ENCODE peak calls at places on chromosomes 5 and 9, in nine cellular contexts. H is body of pancreas; Q is HFF-Myc; A is Jurkat, Clone E6-1; F is SJSA1; M is cardiac fibroblast; G is AG10803; S is CD4-positive, CD25-positive, alpha-beta regulatory T cell; V is skeletal muscle cell. Y is an unnamed sample.

GRCh38 chr9:116377179-116377790 is 223.7 kb downstream of the PAPPA start:
- DNase-seq in H (no peak), Q (peak; percentile 26), A (no peak), F (peak; percentile 85), M (peak; percentile 68), G (peak; percentile 58), S (no peak), V (peak; percentile 66), Y (peak; percentile 81)

GRCh38 chr5:127296321-127296720 is 5.7 kb downstream of the MEGF10 start:
- DNase-seq in H (no peak), Q (no peak), A (no peak), F (no peak), M (no peak), G (no peak), S (no peak), V (no peak), Y (no peak)

GRCh38 chr9:99466104-99466503 is 244.0 kb downstream of the SEC61B start:
- DNase-seq in H (no peak), Q (no peak), A (no peak), F (no peak), M (no peak), G (no peak), S (no peak), V (no peak), Y (no peak)

GRCh38 chr9:80550181-80550580 is 978.4 kb downstream of the TLE4 start:
- DNase-seq in H (no peak), Q (no peak), A (no peak), F (no peak), M (no peak), G (no peak), S (no peak), V (no peak), Y (no peak)

GRCh38 chr5:36398137-36398536 is 96.4 kb upstream of the RANBP3L start:
- DNase-seq in H (no peak), Q (no peak), A (no peak), F (no peak), M (peak; percentile 75), G (peak; percentile 69), S (no peak), V (no peak), Y (no peak)

GRCh38 chr5:78779262-78779661 is 130.7 kb upstream of the LHFPL2 start:
- DNase-seq in H (no peak), Q (no peak), A (no peak), F (no peak), M (no peak), G (no peak), S (no peak), V (no peak), Y (no peak)

GRCh38 chr9:110922145-110922544 is 116.1 kb downstream of the LPAR1 start:
- DNase-seq in H (no peak), Q (no peak), A (no peak), F (no peak), M (no peak), G (no peak), S (no peak), V (no peak), Y (no peak)

GRCh38 chr9:112631313-112631712 is 86.6 kb downstream of the INIP start:
- DNase-seq in H (no peak), Q (no peak), A (no peak), F (no peak), M (no peak), G (no peak), S (no peak), V (no peak), Y (no peak)

GRCh38 chr9:87122947-87123685 is 175.8 kb upstream of the GAS1 start:
- DNase-seq in H (no peak), Q (peak; percentile 59), A (no peak), F (no peak), M (peak; percentile 93), G (peak; percentile 92), S (no peak), V (peak; percentile 80), Y (no peak)

GRCh38 chr5:139314276-139314675 is 20.7 kb downstream of the MATR3 start:
- DNase-seq in H (no peak), Q (no peak), A (no peak), F (no peak), M (no peak), G (no peak), S (no peak), V (no peak), Y (no peak)

GRCh38 chr5:145797336-145797735 is 37.8 kb downstream of the PRELID2 start:
- DNase-seq in H (no peak), Q (peak; percentile 10), A (peak; percentile 16), F (no peak), M (peak; percentile 35), G (peak; percentile 6), S (no peak), V (peak; percentile 21), Y (no peak)

GRCh38 chr5:14420136-14420808 is 161.3 kb upstream of the OTULINL start:
- DNase-seq in H (no peak), Q (no peak), A (no peak), F (no peak), M (no peak), G (peak; percentile 38), S (no peak), V (no peak), Y (no peak)

GRCh38 chr5:123518111-123518510 is 6.1 kb downstream of the CSNK1G3 start:
- DNase-seq in H (no peak), Q (no peak), A (no peak), F (no peak), M (no peak), G (no peak), S (no peak), V (no peak), Y (no peak)

GRCh38 chr9:116546711-116547581 is 140.2 kb upstream of the TRIM32 start:
- DNase-seq in H (no peak), Q (no peak), A (no peak), F (no peak), M (peak; percentile 34), G (peak; percentile 25), S (no peak), V (no peak), Y (peak; percentile 54)

GRCh38 chr5:121503111-121503840 is 348.4 kb upstream of the FTMT start:
- DNase-seq in H (peak; percentile 59), Q (no peak), A (no peak), F (no peak), M (peak; percentile 2), G (no peak), S (no peak), V (no peak), Y (peak; percentile 16)

GRCh38 chr9:125807065-125807464 is 59.9 kb downstream of the PBX3 start:
- DNase-seq in H (no peak), Q (no peak), A (no peak), F (no peak), M (peak; percentile 47), G (peak; percentile 73), S (no peak), V (peak; percentile 25), Y (no peak)

GRCh38 chr5:146540421-146540820 is 24.4 kb upstream of the GPR151 start:
- DNase-seq in H (no peak), Q (no peak), A (no peak), F (no peak), M (no peak), G (peak; percentile 46), S (no peak), V (no peak), Y (no peak)

GRCh38 chr5:150303660-150304411 is 1.1 kb upstream of the ARSI start:
- DNase-seq in H (no peak), Q (no peak), A (no peak), F (no peak), M (peak; percentile 72), G (no peak), S (no peak), V (no peak), Y (no peak)

GRCh38 chr9:116087751-116088194 is 65.8 kb upstream of the PAPPA start:
- DNase-seq in H (no peak), Q (no peak), A (no peak), F (peak; percentile 49), M (peak; percentile 43), G (peak; percentile 74), S (no peak), V (peak; percentile 75), Y (no peak)

GRCh38 chr9:76717611-76718010 is 46.6 kb upstream of the PCA3 start:
- DNase-seq in H (no peak), Q (no peak), A (no peak), F (no peak), M (peak; percentile 12), G (peak; percentile 41), S (no peak), V (no peak), Y (no peak)

GRCh38 chr5:144390133-144390532 is 219.5 kb downstream of the KCTD16 start:
- DNase-seq in H (peak; percentile 61), Q (no peak), A (no peak), F (no peak), M (no peak), G (peak; percentile 1), S (no peak), V (no peak), Y (no peak)

GRCh38 chr9:68949271-68950000 is 64.5 kb downstream of the PRKACG start:
- DNase-seq in H (peak; percentile 67), Q (no peak), A (no peak), F (no peak), M (peak; percentile 26), G (peak; percentile 3), S (peak; percentile 22), V (peak; percentile 8), Y (no peak)

GRCh38 chr5:133934822-133935793 is 33.3 kb downstream of the C5orf15 start:
- DNase-seq in H (no peak), Q (no peak), A (no peak), F (no peak), M (no peak), G (no peak), S (no peak), V (no peak), Y (no peak)
- H3K4me3 ChIP-seq in H (no peak overlapping the region), Q (no peak overlapping the region), A (no peak overlapping the region), F (no peak overlapping the region), M (no peak overlapping the region), G (no peak overlapping the region), S (no peak overlapping the region), V (no peak overlapping the region), Y (no peak overlapping the region)

GRCh38 chr5:148973455-148973854 is 89.4 kb downstream of the SH3TC2 start:
- DNase-seq in H (no peak), Q (no peak), A (no peak), F (no peak), M (peak; percentile 52), G (peak; percentile 78), S (no peak), V (no peak), Y (no peak)
- H3K4me3 ChIP-seq in H (no peak overlapping the region), Q (no peak overlapping the region), A (no peak overlapping the region), F (no peak overlapping the region), M (no peak overlapping the region), G (no peak overlapping the region), S (no peak overlapping the region), V (no peak overlapping the region), Y (no peak overlapping the region)

GRCh38 chr9:132074736-132075135 is 4.9 kb downstream of the MED27 start:
- DNase-seq in H (no peak), Q (no peak), A (no peak), F (no peak), M (peak; percentile 65), G (peak; percentile 47), S (no peak), V (peak; percentile 44), Y (no peak)
- H3K4me3 ChIP-seq in H (no peak overlapping the region), Q (no peak overlapping the region), A (no peak overlapping the region), F (no peak overlapping the region), M (no peak overlapping the region), G (no peak overlapping the region), S (no peak overlapping the region), V (no peak overlapping the region), Y (no peak overlapping the region)

DNA sequence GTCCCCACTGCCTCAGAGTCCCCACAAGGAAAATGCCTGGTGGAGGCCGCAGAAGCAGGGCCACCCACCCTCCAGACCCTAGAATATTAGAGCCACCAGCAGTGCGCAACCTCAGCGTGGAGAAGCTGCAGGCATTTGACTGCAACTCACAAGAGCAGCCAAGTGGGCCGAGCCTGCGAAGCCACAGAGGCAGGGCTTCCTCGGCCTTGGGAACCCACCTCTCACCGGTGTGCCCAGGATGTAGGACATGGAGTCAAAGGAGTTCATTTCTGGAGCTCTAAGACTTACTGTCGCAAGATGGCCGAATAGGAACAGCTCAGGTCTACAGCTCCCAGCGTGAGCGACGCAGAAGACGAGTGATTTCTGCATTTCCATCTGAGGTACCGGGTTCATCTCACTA is 397.9 kb upstream of the PIK3R1 start:
- DNase-seq in H (no peak), Q (no peak), A (no peak), F (no peak), M (no peak), G (no peak), S (no peak), V (no peak), Y (no peak)
- H3K4me3 ChIP-seq in H (no peak overlapping the region), Q (no peak overlapping the region), A (no peak overlapping the region), F (no peak overlapping the region), M (no peak overlapping the region), G (no peak overlapping the region), S (no peak overlapping the region), V (no peak overlapping the region), Y (no peak overlapping the region)